ENCODE peak calls at places on chromosomes 1 and 21, in nine cellular contexts. One of them, this sample, is unnamed.
A peak's percentile ranks its signal among the peaks of the same experiment; 100 is the strongest.

GRCh38 chr1:170225735-170226524 is 80.2 kb downstream of the NTMT2 start:
- DNase-seq in SK-N-SH: no peak
- DNase-seq in GM12891: no peak
- DNase-seq in activated CD4-positive, alpha-beta T cell treated with anti-CD3 and anti-CD28 coated beads for 36 hours: no peak
- DNase-seq in HCEC 1CT: no peak
- DNase-seq in glutamatergic neuron: no peak
- DNase-seq in left colon: no peak
- DNase-seq in psoas muscle: no peak
- DNase-seq in amygdala: no peak
- DNase-seq in this sample: no peak

GRCh38 chr21:32499249-32500055 is 85.9 kb downstream of the TCP10L start:
- DNase-seq in SK-N-SH: no peak
- DNase-seq in GM12891: no peak
- DNase-seq in activated CD4-positive, alpha-beta T cell treated with anti-CD3 and anti-CD28 coated beads for 36 hours: no peak
- DNase-seq in HCEC 1CT: peak; percentile 15
- DNase-seq in glutamatergic neuron: no peak
- DNase-seq in left colon: no peak
- DNase-seq in psoas muscle: no peak
- DNase-seq in amygdala: no peak
- DNase-seq in this sample: no peak

GRCh38 chr1:245124644-245125043 is 30.1 kb upstream of the KIF26B start:
- DNase-seq in SK-N-SH: no peak
- DNase-seq in GM12891: no peak
- DNase-seq in activated CD4-positive, alpha-beta T cell treated with anti-CD3 and anti-CD28 coated beads for 36 hours: no peak
- DNase-seq in HCEC 1CT: no peak
- DNase-seq in glutamatergic neuron: no peak
- DNase-seq in left colon: no peak
- DNase-seq in psoas muscle: no peak
- DNase-seq in amygdala: no peak
- DNase-seq in this sample: no peak

GRCh38 chr1:156406229-156406628 is 37.2 kb downstream of the RHBG start:
- DNase-seq in SK-N-SH: no peak
- DNase-seq in GM12891: no peak
- DNase-seq in activated CD4-positive, alpha-beta T cell treated with anti-CD3 and anti-CD28 coated beads for 36 hours: no peak
- DNase-seq in HCEC 1CT: no peak
- DNase-seq in glutamatergic neuron: no peak
- DNase-seq in left colon: no peak
- DNase-seq in psoas muscle: peak; percentile 23
- DNase-seq in amygdala: no peak
- DNase-seq in this sample: no peak

GRCh38 chr1:42680921-42681683 is 1.1 kb upstream of the YBX1 start:
- DNase-seq in SK-N-SH: peak; percentile 35
- DNase-seq in GM12891: peak; percentile 10
- DNase-seq in activated CD4-positive, alpha-beta T cell treated with anti-CD3 and anti-CD28 coated beads for 36 hours: peak; percentile 27
- DNase-seq in HCEC 1CT: peak; percentile 11
- DNase-seq in glutamatergic neuron: no peak
- DNase-seq in left colon: peak; percentile 11
- DNase-seq in psoas muscle: no peak
- DNase-seq in amygdala: no peak
- DNase-seq in this sample: no peak

GRCh38 chr1:7941437-7941793 is 776 bp upstream of the TNFRSF9 start:
- DNase-seq in SK-N-SH: no peak
- DNase-seq in GM12891: no peak
- DNase-seq in activated CD4-positive, alpha-beta T cell treated with anti-CD3 and anti-CD28 coated beads for 36 hours: no peak
- DNase-seq in HCEC 1CT: peak; percentile 51
- DNase-seq in glutamatergic neuron: no peak
- DNase-seq in left colon: no peak
- DNase-seq in psoas muscle: no peak
- DNase-seq in amygdala: no peak
- DNase-seq in this sample: no peak

GRCh38 chr1:178472531-178472930 is 24.2 kb downstream of the CLEC20A start:
- DNase-seq in SK-N-SH: no peak
- DNase-seq in GM12891: no peak
- DNase-seq in activated CD4-positive, alpha-beta T cell treated with anti-CD3 and anti-CD28 coated beads for 36 hours: no peak
- DNase-seq in HCEC 1CT: no peak
- DNase-seq in glutamatergic neuron: no peak
- DNase-seq in left colon: no peak
- DNase-seq in psoas muscle: no peak
- DNase-seq in amygdala: no peak
- DNase-seq in this sample: no peak

GRCh38 chr1:978069-978834 is 3.6 kb downstream of the PERM1 start:
- DNase-seq in SK-N-SH: peak; percentile 67
- DNase-seq in GM12891: no peak
- DNase-seq in activated CD4-positive, alpha-beta T cell treated with anti-CD3 and anti-CD28 coated beads for 36 hours: no peak
- DNase-seq in HCEC 1CT: no peak
- DNase-seq in glutamatergic neuron: no peak
- DNase-seq in left colon: no peak
- DNase-seq in psoas muscle: peak; percentile 89
- DNase-seq in amygdala: no peak
- DNase-seq in this sample: no peak

GRCh38 chr1:162276493-162276892 is 100.2 kb downstream of the SPATA46 start:
- DNase-seq in SK-N-SH: peak; percentile 51
- DNase-seq in GM12891: no peak
- DNase-seq in activated CD4-positive, alpha-beta T cell treated with anti-CD3 and anti-CD28 coated beads for 36 hours: no peak
- DNase-seq in HCEC 1CT: peak; percentile 19
- DNase-seq in glutamatergic neuron: no peak
- DNase-seq in left colon: no peak
- DNase-seq in psoas muscle: no peak
- DNase-seq in amygdala: no peak
- DNase-seq in this sample: no peak

GRCh38 chr1:167623951-167624350 is 6.1 kb upstream of the RCSD1 start:
- DNase-seq in SK-N-SH: no peak
- DNase-seq in GM12891: no peak
- DNase-seq in activated CD4-positive, alpha-beta T cell treated with anti-CD3 and anti-CD28 coated beads for 36 hours: no peak
- DNase-seq in HCEC 1CT: no peak
- DNase-seq in glutamatergic neuron: no peak
- DNase-seq in left colon: no peak
- DNase-seq in psoas muscle: no peak
- DNase-seq in amygdala: no peak
- DNase-seq in this sample: no peak

GRCh38 chr1:63142001-63142400 is 180.4 kb upstream of the FOXD3 start:
- DNase-seq in SK-N-SH: no peak
- DNase-seq in GM12891: no peak
- DNase-seq in activated CD4-positive, alpha-beta T cell treated with anti-CD3 and anti-CD28 coated beads for 36 hours: no peak
- DNase-seq in HCEC 1CT: no peak
- DNase-seq in glutamatergic neuron: no peak
- DNase-seq in left colon: no peak
- DNase-seq in psoas muscle: no peak
- DNase-seq in amygdala: no peak
- DNase-seq in this sample: no peak

GRCh38 chr1:156081174-156082110 is 823 bp downstream of the MEX3A start:
- DNase-seq in SK-N-SH: peak; percentile 67
- DNase-seq in GM12891: no peak
- DNase-seq in activated CD4-positive, alpha-beta T cell treated with anti-CD3 and anti-CD28 coated beads for 36 hours: no peak
- DNase-seq in HCEC 1CT: no peak
- DNase-seq in glutamatergic neuron: peak; percentile 32
- DNase-seq in left colon: peak; percentile 11
- DNase-seq in psoas muscle: no peak
- DNase-seq in amygdala: no peak
- DNase-seq in this sample: no peak

GRCh38 chr1:214454619-214455396 is 96.6 kb downstream of the PTPN14 start:
- DNase-seq in SK-N-SH: no peak
- DNase-seq in GM12891: no peak
- DNase-seq in activated CD4-positive, alpha-beta T cell treated with anti-CD3 and anti-CD28 coated beads for 36 hours: no peak
- DNase-seq in HCEC 1CT: peak; percentile 87
- DNase-seq in glutamatergic neuron: no peak
- DNase-seq in left colon: no peak
- DNase-seq in psoas muscle: no peak
- DNase-seq in amygdala: no peak
- DNase-seq in this sample: no peak

GRCh38 chr1:98327151-98327918 is 334.2 kb upstream of the SNX7 start:
- DNase-seq in SK-N-SH: no peak
- DNase-seq in GM12891: no peak
- DNase-seq in activated CD4-positive, alpha-beta T cell treated with anti-CD3 and anti-CD28 coated beads for 36 hours: no peak
- DNase-seq in HCEC 1CT: peak; percentile 67
- DNase-seq in glutamatergic neuron: peak; percentile 16
- DNase-seq in left colon: no peak
- DNase-seq in psoas muscle: no peak
- DNase-seq in amygdala: no peak
- DNase-seq in this sample: no peak

GRCh38 chr1:221663321-221663720 is 78.6 kb downstream of the DUSP10 start:
- DNase-seq in SK-N-SH: no peak
- DNase-seq in GM12891: no peak
- DNase-seq in activated CD4-positive, alpha-beta T cell treated with anti-CD3 and anti-CD28 coated beads for 36 hours: no peak
- DNase-seq in HCEC 1CT: no peak
- DNase-seq in glutamatergic neuron: no peak
- DNase-seq in left colon: no peak
- DNase-seq in psoas muscle: no peak
- DNase-seq in amygdala: no peak
- DNase-seq in this sample: no peak

GRCh38 chr1:205061665-205062069 is 18.7 kb downstream of the CNTN2 start:
- DNase-seq in SK-N-SH: peak; percentile 91
- DNase-seq in GM12891: peak; percentile 75
- DNase-seq in activated CD4-positive, alpha-beta T cell treated with anti-CD3 and anti-CD28 coated beads for 36 hours: peak; percentile 89
- DNase-seq in HCEC 1CT: peak; percentile 42
- DNase-seq in glutamatergic neuron: peak; percentile 91
- DNase-seq in left colon: peak; percentile 78
- DNase-seq in psoas muscle: peak; percentile 75
- DNase-seq in amygdala: peak; percentile 60
- DNase-seq in this sample: peak; percentile 80

GRCh38 chr1:229370601-229371021 is 27.8 kb upstream of the CCSAP start:
- DNase-seq in SK-N-SH: peak; percentile 55
- DNase-seq in GM12891: no peak
- DNase-seq in activated CD4-positive, alpha-beta T cell treated with anti-CD3 and anti-CD28 coated beads for 36 hours: no peak
- DNase-seq in HCEC 1CT: no peak
- DNase-seq in glutamatergic neuron: no peak
- DNase-seq in left colon: no peak
- DNase-seq in psoas muscle: peak; percentile 92
- DNase-seq in amygdala: no peak
- DNase-seq in this sample: no peak

GRCh38 chr1:234885601-234886000 is 243.0 kb downstream of the TOMM20 start:
- DNase-seq in SK-N-SH: no peak
- DNase-seq in GM12891: no peak
- DNase-seq in activated CD4-positive, alpha-beta T cell treated with anti-CD3 and anti-CD28 coated beads for 36 hours: no peak
- DNase-seq in HCEC 1CT: no peak
- DNase-seq in glutamatergic neuron: no peak
- DNase-seq in left colon: no peak
- DNase-seq in psoas muscle: peak; percentile 86
- DNase-seq in amygdala: no peak
- DNase-seq in this sample: no peak

GRCh38 chr1:38151399-38151798 is 104.8 kb upstream of the POU3F1 start:
- DNase-seq in SK-N-SH: no peak
- DNase-seq in GM12891: no peak
- DNase-seq in activated CD4-positive, alpha-beta T cell treated with anti-CD3 and anti-CD28 coated beads for 36 hours: no peak
- DNase-seq in HCEC 1CT: no peak
- DNase-seq in glutamatergic neuron: no peak
- DNase-seq in left colon: no peak
- DNase-seq in psoas muscle: no peak
- DNase-seq in amygdala: no peak
- DNase-seq in this sample: no peak